ENCODE peak calls at places on chromosomes 3 and 15, in six cellular contexts. I is ovary, O is neural progenitor cell, K is PC-9, R is heart right ventricle, B is colonic mucosa. J is an unnamed sample.
A peak's percentile ranks its signal among the peaks of the same experiment; 100 is the strongest.

GRCh38 chr15:35436422-35436821 is 109.5 kb downstream of the DPH6 start:
- DNase-seq in K (no peak), O (no peak), B (no peak), R (no peak), I (no peak), J (no peak)

GRCh38 chr15:39468341-39468740 is 112.5 kb upstream of the THBS1 start:
- DNase-seq in B (no peak), R (no peak), K (no peak), I (no peak), O (no peak), J (no peak)

GRCh38 chr3:101635954-101636798 is 40.8 kb downstream of the ZBTB11 start:
- DNase-seq in K (no peak), B (peak; percentile 56), O (peak; percentile 77), R (peak; percentile 55), I (peak; percentile 18), J (no peak)

GRCh38 chr3:176978441-176978840 is 218.8 kb downstream of the TBL1XR1 start:
- DNase-seq in K (no peak), R (no peak), B (no peak), I (no peak), O (no peak), J (no peak)

GRCh38 chr3:134976948-134977347 is 181.9 kb downstream of the EPHB1 start:
- DNase-seq in K (no peak), R (no peak), B (no peak), I (no peak), O (no peak), J (no peak)

GRCh38 chr15:92808611-92809063 is 91.5 kb upstream of the CHD2 start:
- DNase-seq in R (peak; percentile 62), B (peak; percentile 66), O (no peak), I (peak; percentile 59), K (peak; percentile 76), J (no peak)

GRCh38 chr3:96813820-96814580 is 394 bp upstream of the EPHA6 start:
- DNase-seq in R (peak; percentile 22), B (peak; percentile 38), I (peak; percentile 78), O (peak; percentile 77), K (no peak), J (no peak)

GRCh38 chr3:52795298-52795900 is 803 bp downstream of the ITIH3 start:
- DNase-seq in R (no peak), K (no peak), I (no peak), O (no peak), B (no peak), J (no peak)

GRCh38 chr15:99016680-99017321 is 9.2 kb upstream of the PGPEP1L start:
- DNase-seq in O (no peak), R (peak; percentile 25), B (no peak), K (peak; percentile 48), I (no peak), J (no peak)

GRCh38 chr15:57463360-57463759 is 87.1 kb downstream of the CGNL1 start:
- DNase-seq in K (no peak), O (no peak), R (no peak), B (no peak), I (no peak), J (no peak)

GRCh38 chr15:77749236-77749997 is 116.7 kb upstream of the LINGO1 start:
- DNase-seq in I (no peak), R (no peak), K (no peak), O (peak; percentile 31), B (no peak), J (no peak)

GRCh38 chr3:162586591-162586990 is 1090.0 kb downstream of the OTOL1 start:
- DNase-seq in B (no peak), O (no peak), K (no peak), R (no peak), I (no peak), J (no peak)

GRCh38 chr3:178097576-178097975 is 438.7 kb upstream of the KCNMB2 start:
- DNase-seq in K (no peak), R (no peak), B (no peak), O (no peak), I (peak; percentile 31), J (no peak)

GRCh38 chr3:44058022-44058867 is 183.4 kb upstream of the TOPAZ1 start:
- DNase-seq in B (no peak), K (no peak), I (no peak), R (no peak), O (no peak), J (no peak)

GRCh38 chr15:91302588-91303439 is 202.8 kb downstream of the SV2B start:
- DNase-seq in B (peak; percentile 26), I (no peak), R (no peak), K (peak; percentile 61), O (peak; percentile 87), J (peak; percentile 15)

GRCh38 chr15:23877502-23878412 is 190.7 kb upstream of the NDN start:
- DNase-seq in R (peak; percentile 31), O (peak; percentile 85), I (peak; percentile 49), K (no peak), B (peak; percentile 58), J (no peak)

GRCh38 chr15:99507732-99508571 is 57.8 kb upstream of the MEF2A start:
- DNase-seq in K (no peak), B (no peak), R (no peak), I (peak; percentile 58), O (no peak), J (no peak)

GRCh38 chr15:65953622-65954021 is 84.3 kb downstream of the RAB11A start:
- DNase-seq in B (no peak), R (no peak), I (no peak), K (no peak), O (no peak), J (no peak)

GRCh38 chr3:52986938-52987337 is 58.9 kb downstream of the SFMBT1 start:
- DNase-seq in B (no peak), I (no peak), R (no peak), O (peak; percentile 14), K (no peak), J (no peak)

GRCh38 chr3:8328971-8329370 is 172.7 kb upstream of the LMCD1 start:
- DNase-seq in I (no peak), B (no peak), R (no peak), O (no peak), K (no peak), J (no peak)

GRCh38 chr3:157257101-157257500 is 97.2 kb upstream of the CCNL1 start:
- DNase-seq in O (no peak), B (no peak), I (no peak), R (no peak), K (no peak), J (no peak)

GRCh38 chr3:57856675-57857074 is 100.6 kb downstream of the SLMAP start:
- DNase-seq in K (no peak), I (no peak), O (no peak), B (no peak), R (no peak), J (no peak)

GRCh38 chr15:73784299-73784698 is 31.1 kb upstream of the INSYN1 start:
- DNase-seq in B (no peak), O (no peak), R (no peak), I (no peak), K (no peak), J (no peak)

GRCh38 chr3:49339593-49339946 is 283 bp downstream of the USP4 start:
- DNase-seq in I (peak; percentile 22), B (peak; percentile 49), R (peak; percentile 47), K (no peak), O (peak; percentile 76), J (no peak)

DNA sequence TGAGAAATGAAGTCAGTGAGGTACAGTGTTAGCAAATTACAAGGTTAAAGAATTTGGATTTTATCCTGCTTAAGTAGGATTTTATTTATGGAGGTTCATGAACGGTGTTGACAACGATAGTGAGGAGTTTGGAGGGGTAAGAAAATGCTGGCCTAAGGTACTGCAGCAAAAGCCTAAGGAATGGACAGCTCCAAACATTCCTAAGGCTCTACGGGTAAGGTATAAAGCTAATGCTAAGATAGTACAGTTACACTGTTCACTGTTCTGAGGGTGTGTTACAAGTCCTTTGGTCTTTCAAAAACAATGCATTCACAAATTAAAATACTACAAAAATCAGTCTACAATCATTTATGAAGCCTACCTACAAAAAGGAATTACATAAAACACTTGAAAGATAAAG is 7.3 kb downstream of the MTMR10 start:
- DNase-seq in B (no peak), R (no peak), O (no peak), I (no peak), K (no peak), J (no peak)
- H3K4me1 ChIP-seq in B (peaks cover 11% of the 10 kb centered on the region), R (peaks cover 51% of the 10 kb centered on the region), O (no peaks in the 10 kb centered on the region), I (peaks cover 10% of the 10 kb centered on the region), K (no peaks in the 10 kb centered on the region), J (peaks cover 10% of the 10 kb centered on the region)

GRCh38 chr15:60212536-60212935 is 185.2 kb downstream of the ANXA2 start:
- DNase-seq in O (peak; percentile 27), B (no peak), K (no peak), I (no peak), R (no peak), J (no peak)
- TF ChIP-seq CTCF in O (peak; percentile 30), B (no peak), K (peak; percentile 20), I (no peak), R (no peak), J (no peak)

DNA sequence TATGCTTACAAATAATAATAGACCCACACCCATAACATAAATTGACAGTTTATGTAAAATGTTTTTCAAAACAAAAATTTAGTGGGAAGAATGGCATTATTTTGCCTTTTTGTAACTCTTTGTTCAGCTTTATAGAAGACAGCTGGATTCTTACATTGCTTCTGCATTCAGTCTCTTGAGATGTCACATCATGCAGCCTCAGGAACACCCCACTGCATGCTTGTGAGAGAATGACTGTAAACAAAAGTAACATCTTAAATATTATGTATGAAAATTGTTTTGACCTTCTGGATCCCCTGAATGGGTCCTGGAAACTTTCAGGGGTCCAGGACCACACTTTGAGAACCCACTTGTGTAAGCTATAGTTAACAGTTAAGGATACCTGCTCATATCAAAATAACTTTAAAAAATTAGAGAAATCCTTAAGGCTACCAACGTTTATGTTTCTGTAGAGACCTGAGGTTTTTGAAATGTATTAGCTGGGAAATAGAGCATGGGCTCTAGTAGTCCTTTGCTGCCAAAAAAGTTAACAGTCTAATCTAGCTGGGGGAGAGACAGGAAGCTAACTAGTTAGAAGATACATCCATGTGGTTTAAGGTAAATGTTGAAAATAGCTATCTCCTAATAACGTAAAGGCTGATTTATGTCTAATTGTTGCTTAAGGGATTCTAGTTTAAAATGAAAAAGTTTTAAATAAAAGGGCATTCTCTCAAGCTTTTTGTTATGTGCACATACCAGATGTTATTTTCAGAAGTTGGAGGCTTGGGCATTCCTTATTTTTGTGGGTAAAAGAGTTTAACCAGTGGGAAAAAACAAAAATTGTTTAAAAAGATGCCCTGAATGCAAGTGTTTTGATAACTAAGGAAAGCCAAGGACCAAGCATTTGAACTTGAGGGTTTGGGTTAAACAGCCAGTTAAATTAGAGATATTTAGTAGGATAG is 3.8 kb downstream of the USP3 start:
- DNase-seq in O (no peak), I (no peak), K (no peak), B (no peak), R (no peak), J (no peak)
- H3K4me1 ChIP-seq in O (peaks cover 29% of the 10 kb centered on the region), I (peaks cover 15% of the 10 kb centered on the region), K (peaks cover 56% of the 10 kb centered on the region), B (peaks cover 8% of the 10 kb centered on the region), R (peaks cover 25% of the 10 kb centered on the region), J (peaks cover 45% of the 10 kb centered on the region)

DNA sequence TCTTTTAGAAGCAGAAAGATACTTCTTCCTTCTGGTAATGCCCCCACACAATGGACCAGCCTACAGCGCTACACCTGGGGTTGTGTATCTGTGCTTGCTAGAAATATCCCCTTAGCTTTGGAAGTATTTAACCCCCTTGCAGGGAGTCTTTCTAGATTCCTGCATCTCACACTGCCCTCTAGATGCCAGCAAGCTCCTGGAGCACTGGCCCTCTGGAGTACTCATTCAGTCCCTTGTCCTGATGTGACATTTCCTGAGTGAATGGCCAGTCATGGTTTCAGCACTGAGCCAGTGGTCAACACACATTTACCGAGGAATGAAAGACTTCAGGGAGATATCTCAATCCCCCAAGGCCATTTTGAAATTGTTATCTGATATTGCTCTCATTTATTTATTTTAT is 30.5 kb upstream of the RBP2 start:
- DNase-seq in O (peak; percentile 12), K (no peak), I (no peak), R (no peak), B (no peak), J (no peak)
- TF ChIP-seq CTCF in O (peak; percentile 5), K (no peak), I (no peak), R (no peak), B (no peak), J (peak; percentile 19)

GRCh38 chr15:36808401-36809160 is 229.2 kb downstream of the CDIN1 start:
- DNase-seq in B (no peak), R (no peak), O (no peak), I (no peak), K (no peak), J (no peak)
- H3K4me1 ChIP-seq in B (no peaks in the 10 kb centered on the region), R (peaks cover 4% of the 10 kb centered on the region), O (no peaks in the 10 kb centered on the region), I (no peaks in the 10 kb centered on the region), K (peaks cover 7% of the 10 kb centered on the region), J (no peaks in the 10 kb centered on the region)